ENCODE peak calls at places on chromosomes 4 and X, in eight cellular contexts. C is AG09309, S is BE2C, G is MCF 10A, M is astrocyte of the spinal cord, F is cardiac muscle cell, Q is sigmoid colon, L is fibroblast of lung. V is an unnamed sample.

GRCh38 chr4:147976341-147976928 is 244.5 kb downstream of the ARHGAP10 start:
- DNase-seq in S (no peak), F (no peak), C (no peak), Q (no peak), M (no peak), L (no peak), G (no peak), V (no peak)

GRCh38 chr4:55184600-55185523 is 59.5 kb upstream of the KDR start:
- DNase-seq in G (peak; percentile 47), C (no peak), Q (no peak), M (peak; percentile 67), S (peak; percentile 34), L (peak; percentile 64), F (peak; percentile 62), V (no peak)

GRCh38 chr4:156771171-156771837 is 200.3 kb downstream of the PDGFC start:
- DNase-seq in G (peak; percentile 98), S (no peak), F (no peak), C (peak; percentile 68), M (peak; percentile 78), L (peak; percentile 87), Q (no peak), V (no peak)

GRCh38 chr4:158915683-158916241 is 146.9 kb downstream of the FNIP2 start:
- DNase-seq in Q (no peak), G (no peak), C (no peak), L (no peak), F (no peak), S (no peak), M (no peak), V (no peak)

GRCh38 chrX:18828832-18829404 is 121.5 kb downstream of the PPEF1 start:
- DNase-seq in Q (no peak), M (peak; percentile 2), F (no peak), L (peak; percentile 8), C (no peak), G (peak; percentile 30), S (peak; percentile 14), V (no peak)

GRCh38 chrX:13013353-13014110 is 30.9 kb downstream of the FAM9C start:
- DNase-seq in Q (peak; percentile 73), C (no peak), L (no peak), S (no peak), G (no peak), F (no peak), M (no peak), V (no peak)

GRCh38 chrX:103051260-103051789 is 12.6 kb downstream of the BEX1 start:
- DNase-seq in L (no peak), S (no peak), M (no peak), Q (no peak), F (no peak), G (no peak), C (no peak), V (no peak)

GRCh38 chr4:113468165-113469022 is 293.1 kb downstream of the CAMK2D start:
- DNase-seq in S (peak; percentile 38), G (peak; percentile 98), M (peak; percentile 100), L (peak; percentile 100), F (peak; percentile 43), C (peak; percentile 97), Q (peak; percentile 95), V (peak; percentile 99)

GRCh38 chr4:5143940-5144339 is 92.7 kb downstream of the STK32B start:
- DNase-seq in G (peak; percentile 9), M (no peak), F (no peak), C (no peak), Q (no peak), L (no peak), S (no peak), V (no peak)

GRCh38 chrX:14051416-14051815 is 21.7 kb upstream of the GEMIN8 start:
- DNase-seq in L (no peak), M (no peak), S (no peak), C (no peak), G (no peak), Q (no peak), F (peak; percentile 9), V (no peak)

GRCh38 chr4:182238355-182238931 is 4.8 kb upstream of the TENM3 start:
- DNase-seq in S (no peak), C (no peak), G (peak; percentile 30), L (peak; percentile 71), M (peak; percentile 43), Q (no peak), F (no peak), V (no peak)

GRCh38 chr4:151035321-151035720 is 20.2 kb upstream of the LRBA start:
- DNase-seq in L (no peak), S (no peak), F (no peak), Q (no peak), C (no peak), G (no peak), M (no peak), V (no peak)

GRCh38 chrX:41335590-41336331 is 1.8 kb downstream of the DDX3X start:
- DNase-seq in C (peak; percentile 62), M (peak; percentile 62), G (no peak), F (no peak), Q (no peak), S (no peak), L (peak; percentile 68), V (no peak)

GRCh38 chr4:111542056-111542455 is 603.2 kb upstream of the FAM241A start:
- DNase-seq in C (no peak), G (no peak), S (no peak), F (no peak), Q (no peak), L (no peak), M (no peak), V (no peak)

GRCh38 chr4:104128850-104129213 is 365.9 kb downstream of the CXXC4 start:
- DNase-seq in Q (no peak), L (no peak), C (no peak), F (no peak), M (peak; percentile 14), G (peak; percentile 3), S (no peak), V (peak; percentile 67)

GRCh38 chr4:150828159-150828558 is 186.9 kb downstream of the LRBA start:
- DNase-seq in L (no peak), G (no peak), Q (no peak), M (no peak), S (no peak), C (no peak), F (no peak), V (no peak)

GRCh38 chrX:153800746-153801145 is 6.3 kb downstream of the SSR4 start:
- DNase-seq in F (no peak), L (no peak), S (no peak), M (no peak), C (no peak), G (no peak), Q (no peak), V (no peak)

GRCh38 chrX:148647666-148648065 is 147.2 kb downstream of the AFF2 start:
- DNase-seq in G (no peak), F (no peak), Q (no peak), S (no peak), M (no peak), C (no peak), L (no peak), V (no peak)

GRCh38 chr4:14726441-14727405 is 275.6 kb upstream of the CPEB2 start:
- DNase-seq in L (peak; percentile 68), Q (no peak), F (no peak), G (peak; percentile 86), C (no peak), S (no peak), M (peak; percentile 72), V (no peak)

DNA sequence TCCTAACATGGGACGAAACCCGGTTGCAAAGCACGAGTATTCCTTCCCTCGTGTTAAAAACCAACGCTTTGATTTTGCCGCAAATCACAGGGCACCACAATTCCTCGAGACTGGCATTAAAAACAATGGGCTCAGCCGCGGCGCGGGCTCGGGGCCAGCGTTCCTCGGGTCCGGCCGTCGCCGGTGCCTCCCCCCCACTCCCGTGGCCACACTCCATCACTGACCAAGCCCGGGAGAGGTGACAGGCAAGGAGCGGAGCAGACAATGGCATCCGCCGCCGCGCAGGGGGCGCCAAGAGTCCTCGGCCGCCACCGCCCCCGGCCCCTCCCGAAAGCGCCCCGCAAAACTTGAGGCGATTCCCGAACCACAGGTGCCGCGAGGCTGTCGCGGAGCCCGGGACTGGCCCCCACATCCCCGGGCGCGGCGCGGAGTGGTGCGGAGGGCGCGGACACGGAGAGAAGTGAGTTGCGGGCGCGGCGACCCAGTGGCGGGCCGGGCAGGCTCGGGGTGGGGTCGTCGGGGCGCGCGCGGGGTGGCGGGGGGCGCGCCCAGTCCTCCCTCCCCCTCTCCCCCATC is 445 bp downstream of the AP1S2 start:
- DNase-seq in M (no peak), C (no peak), F (peak; percentile 87), Q (peak; percentile 76), G (peak; percentile 39), S (peak; percentile 60), L (no peak), V (no peak)
- TF ChIP-seq CTCF in M (peak; percentile 15), C (no peak), F (peak; percentile 5), Q (no peak), G (no peak), S (peak; percentile 11), L (no peak), V (no peak)

DNA sequence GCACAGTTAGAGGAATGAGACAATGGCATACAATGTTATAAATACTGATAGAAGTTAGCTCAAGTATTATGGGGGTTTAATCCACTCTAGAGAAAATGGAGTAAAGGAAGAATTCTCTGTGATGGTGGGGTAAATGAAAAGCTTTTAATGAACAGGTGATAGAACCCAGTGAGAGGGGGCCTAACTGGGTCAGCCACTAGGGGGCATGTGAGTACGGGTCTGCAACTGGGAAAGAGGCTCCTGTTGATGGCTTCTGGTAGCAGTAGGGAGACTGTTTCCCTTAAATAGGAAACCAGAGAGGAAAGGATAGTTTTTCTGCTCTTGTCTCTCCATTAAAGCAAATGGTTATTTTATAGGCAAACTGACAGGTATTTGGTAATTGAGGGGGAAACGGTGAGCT is 132.8 kb upstream of the GPR101 start:
- DNase-seq in Q (no peak), F (peak; percentile 15), C (no peak), G (peak; percentile 38), S (peak; percentile 10), M (no peak), L (no peak), V (no peak)
- TF ChIP-seq CTCF in Q (no peak), F (no peak), C (peak; percentile 7), G (peak; percentile 37), S (peak; percentile 40), M (no peak), L (no peak), V (peak; percentile 33)

DNA sequence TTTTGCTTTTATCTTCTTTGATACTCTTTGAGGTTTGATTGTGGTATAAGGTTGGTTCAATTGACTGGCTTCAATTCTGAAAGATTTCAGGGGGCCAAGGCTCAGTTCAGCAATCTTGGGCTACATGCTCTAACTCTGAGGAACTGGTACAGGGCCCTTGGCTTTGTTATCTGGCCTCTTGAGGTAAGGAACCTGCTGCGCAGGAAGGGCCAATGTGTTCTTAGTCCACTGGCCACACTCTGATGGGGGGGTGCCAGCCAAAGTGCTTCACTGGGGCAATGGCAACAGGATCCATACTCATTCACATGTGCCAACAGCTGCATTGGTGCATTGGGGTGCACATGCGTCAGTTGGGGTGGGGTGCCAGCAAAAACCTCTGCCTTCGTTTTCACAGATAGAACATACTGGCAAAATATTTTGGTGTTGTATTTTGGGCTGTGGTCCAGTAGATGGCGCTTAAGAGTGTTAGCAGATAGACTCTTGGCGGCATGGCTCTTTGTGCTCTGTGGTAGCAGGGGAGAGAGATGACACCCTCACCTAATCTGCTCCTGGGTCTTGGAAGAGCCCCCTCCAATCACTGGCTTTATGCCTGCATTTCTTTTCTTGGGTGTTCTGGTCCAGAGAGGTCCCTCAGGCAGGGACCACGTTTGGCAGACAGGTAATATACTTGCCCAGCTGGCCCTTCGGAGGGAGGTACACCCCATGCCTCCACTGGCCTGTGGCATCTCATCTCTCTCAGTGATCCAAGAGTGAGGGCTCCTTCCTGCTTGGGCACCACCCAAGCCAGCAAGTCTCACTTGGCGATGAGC is 42.9 kb downstream of the NDST3 start:
- DNase-seq in G (peak; percentile 59), S (peak; percentile 61), L (peak; percentile 0), M (peak; percentile 15), Q (no peak), C (no peak), F (no peak), V (no peak)
- TF ChIP-seq CTCF in G (peak; percentile 62), S (peak; percentile 83), L (peak; percentile 56), M (peak; percentile 56), Q (no peak), C (peak; percentile 69), F (peak; percentile 67), V (peak; percentile 67)

GRCh38 chr4:35461931-35462659 is 782.2 kb downstream of the ARAP2 start:
- DNase-seq in M (no peak), F (no peak), C (no peak), G (no peak), Q (no peak), S (peak; percentile 61), L (no peak), V (no peak)
- TF ChIP-seq CTCF in M (no peak), F (no peak), C (no peak), G (no peak), Q (no peak), S (peak; percentile 34), L (no peak), V (no peak)